ENCODE peak calls at places on chromosomes 6 and 20, in six cellular contexts. I is dorsolateral prefrontal cortex, T is nephron progenitor cell, U is A549, Y is heart left ventricle, K is fibroblast of mammary gland. Z is an unnamed sample.

GRCh38 chr6:127367023-127367375 is 23.6 kb upstream of the ECHDC1 start:
- DNase-seq in I (no peak), T (no peak), U (no peak), Y (no peak), K (no peak), Z (no peak)

GRCh38 chr20:50387996-50388332 is 122.2 kb upstream of the PTPN1 start:
- DNase-seq in I (no peak), T (no peak), U (no peak), Y (no peak), K (no peak), Z (no peak)

GRCh38 chr20:49448917-49449316 is 33.6 kb downstream of the KCNB1 start:
- DNase-seq in I (no peak), T (no peak), U (no peak), Y (no peak), K (no peak), Z (no peak)

GRCh38 chr20:7790189-7790588 is 150.1 kb downstream of the HAO1 start:
- DNase-seq in I (no peak), T (no peak), U (no peak), Y (no peak), K (peak; percentile 67), Z (no peak)

GRCh38 chr20:38855356-38855755 is 49.9 kb downstream of the PPP1R16B start:
- DNase-seq in I (no peak), T (no peak), U (no peak), Y (no peak), K (peak; percentile 57), Z (no peak)

GRCh38 chr6:78967191-78967590 is 99.8 kb downstream of the IRAK1BP1 start:
- DNase-seq in I (no peak), T (no peak), U (no peak), Y (no peak), K (no peak), Z (no peak)

GRCh38 chr6:136651982-136652381 is 101.8 kb upstream of the MAP7 start:
- DNase-seq in I (no peak), T (no peak), U (no peak), Y (no peak), K (no peak), Z (no peak)

GRCh38 chr6:130306377-130306776 is 59.4 kb upstream of the TMEM200A start:
- DNase-seq in I (no peak), T (no peak), U (no peak), Y (no peak), K (no peak), Z (no peak)

GRCh38 chr20:41643504-41643938 is 25.3 kb upstream of the CHD6 start:
- DNase-seq in I (no peak), T (no peak), U (peak; percentile 18), Y (peak; percentile 52), K (peak; percentile 48), Z (no peak)

GRCh38 chr20:13099676-13100075 is 90.9 kb downstream of the SPTLC3 start:
- DNase-seq in I (no peak), T (no peak), U (no peak), Y (no peak), K (no peak), Z (no peak)

GRCh38 chr6:108847738-108848115 is 495 bp upstream of the ARMC2 start:
- DNase-seq in I (no peak), T (no peak), U (no peak), Y (no peak), K (no peak), Z (no peak)

GRCh38 chr6:158818580-158819212 is 472 bp downstream of the EZR start:
- DNase-seq in I (no peak), T (peak; percentile 68), U (peak; percentile 47), Y (peak; percentile 68), K (peak; percentile 53), Z (peak; percentile 52)

GRCh38 chr6:129555206-129555832 is 154.7 kb downstream of the ARHGAP18 start:
- DNase-seq in I (no peak), T (no peak), U (no peak), Y (no peak), K (peak; percentile 59), Z (no peak)

GRCh38 chr6:90458353-90459224 is 128.3 kb downstream of the MAP3K7 start:
- DNase-seq in I (no peak), T (no peak), U (no peak), Y (peak; percentile 38), K (no peak), Z (no peak)

GRCh38 chr6:25490018-25490865 is 161.8 kb upstream of the SCGN start:
- DNase-seq in I (no peak), T (peak; percentile 67), U (peak; percentile 31), Y (peak; percentile 61), K (peak; percentile 81), Z (peak; percentile 67)

GRCh38 chr6:56663344-56663743 is 20.7 kb upstream of the DST start:
- DNase-seq in I (no peak), T (no peak), U (no peak), Y (no peak), K (peak; percentile 35), Z (no peak)

GRCh38 chr6:64553414-64553813 is 917.8 kb downstream of the PHF3 start:
- DNase-seq in I (no peak), T (no peak), U (no peak), Y (no peak), K (no peak), Z (no peak)

GRCh38 chr6:63793727-63794126 is 158.1 kb downstream of the PHF3 start:
- DNase-seq in I (no peak), T (no peak), U (no peak), Y (no peak), K (no peak), Z (no peak)

GRCh38 chr20:37987602-37988290 is 45.5 kb downstream of the TTI1 start:
- DNase-seq in I (no peak), T (no peak), U (no peak), Y (no peak), K (no peak), Z (no peak)

GRCh38 chr20:21240394-21240793 is 62.7 kb upstream of the XRN2 start:
- DNase-seq in I (no peak), T (no peak), U (no peak), Y (no peak), K (no peak), Z (no peak)

GRCh38 chr6:70398783-70399730 is 14.3 kb upstream of the FAM135A start:
- DNase-seq in I (no peak), T (no peak), U (peak; percentile 68), Y (peak; percentile 45), K (peak; percentile 42), Z (no peak)

GRCh38 chr6:33053230-33053629 is 20.2 kb downstream of the HLA-DPA1 start:
- DNase-seq in I (no peak), T (no peak), U (no peak), Y (no peak), K (no peak), Z (no peak)

GRCh38 chr6:35833534-35833933 is 28.4 kb downstream of the LHFPL5 start:
- DNase-seq in I (no peak), T (no peak), U (no peak), Y (no peak), K (peak; percentile 25), Z (no peak)

GRCh38 chr6:25223421-25224052 is 55.6 kb upstream of the CARMIL1 start:
- DNase-seq in I (peak; percentile 28), T (peak; percentile 73), U (peak; percentile 30), Y (peak; percentile 50), K (peak; percentile 80), Z (peak; percentile 65)

GRCh38 chr6:161038229-161039003 is 46.8 kb downstream of the MAP3K4 start:
- DNase-seq in I (no peak), T (no peak), U (peak; percentile 3), Y (peak; percentile 71), K (peak; percentile 100), Z (no peak)

GRCh38 chr6:22411408-22412105 is 114.7 kb upstream of the PRL start:
- DNase-seq in I (no peak), T (no peak), U (no peak), Y (no peak), K (peak; percentile 84), Z (no peak)

GRCh38 chr6:90251295-90251992 is 45.2 kb downstream of the BACH2 start:
- DNase-seq in I (no peak), T (no peak), U (no peak), Y (no peak), K (peak; percentile 17), Z (no peak)

DNA sequence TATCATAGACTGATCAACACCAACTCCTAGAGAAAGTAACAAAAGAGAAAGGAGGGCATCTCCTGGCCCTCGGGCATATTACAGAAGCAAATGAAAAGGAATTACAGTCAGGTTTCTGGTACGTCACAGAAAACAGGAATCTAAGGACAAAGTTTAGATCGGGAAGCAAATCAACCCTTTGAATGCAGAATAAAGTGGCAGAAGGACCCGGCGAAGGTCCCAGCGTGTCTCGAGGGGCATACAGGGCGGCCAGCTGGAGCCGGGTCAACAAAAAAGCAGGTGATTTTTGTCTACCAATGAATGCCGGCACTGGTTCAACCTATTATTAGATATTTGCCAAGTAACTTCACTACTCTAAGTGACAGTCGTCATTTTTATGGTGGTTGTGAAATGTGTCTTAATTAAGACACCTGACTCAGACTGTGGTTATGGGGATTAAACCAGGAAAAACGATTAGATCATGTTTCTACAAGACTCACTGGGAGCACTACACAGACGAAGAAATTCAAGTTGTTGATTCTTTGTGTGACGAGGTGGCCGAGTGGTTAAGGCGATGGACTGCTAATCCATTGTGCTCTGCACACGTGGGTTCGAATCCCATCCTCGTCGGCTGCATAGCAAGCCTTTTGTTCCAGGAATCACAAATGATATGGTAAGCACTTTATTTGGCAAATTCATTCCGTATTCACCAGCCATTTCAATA is 12.4 kb upstream of the ZSCAN9 start:
- DNase-seq in I (no peak), T (peak; percentile 68), U (peak; percentile 73), Y (no peak), K (peak; percentile 91), Z (peak; percentile 28)
- TF ChIP-seq CTCF in I (no peak), T (no peak), U (peak; percentile 31), Y (no peak), K (peak; percentile 17), Z (no peak)

DNA sequence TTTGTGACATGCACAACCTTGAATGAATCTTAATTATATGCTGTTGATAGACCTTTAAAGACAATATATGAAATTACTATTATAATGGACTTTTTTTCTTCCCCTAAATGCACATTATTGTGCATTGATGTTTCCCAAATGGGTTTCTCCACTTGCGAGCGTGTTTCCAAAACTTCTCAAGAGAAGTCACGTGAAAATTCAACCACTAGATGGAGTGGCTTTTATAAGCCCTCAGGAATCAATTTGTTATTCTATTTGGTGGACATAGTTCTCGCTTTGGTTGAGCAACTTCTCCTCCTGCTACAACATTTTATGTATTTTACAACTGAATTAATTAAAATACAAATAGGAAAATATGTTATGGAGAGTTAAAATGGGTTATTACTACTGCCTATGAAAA is 9.0 kb downstream of the CNR1 start:
- DNase-seq in I (no peak), T (no peak), U (no peak), Y (no peak), K (peak; percentile 21), Z (no peak)
- TF ChIP-seq CTCF in I (no peak), T (peak; percentile 18), U (no peak), Y (no peak), K (no peak), Z (peak; percentile 30)

GRCh38 chr6:144262470-144263369 is 22.4 kb upstream of the UTRN start:
- DNase-seq in I (no peak), T (no peak), U (no peak), Y (no peak), K (no peak), Z (no peak)
- TF ChIP-seq CTCF in I (no peak), T (no peak), U (no peak), Y (no peak), K (no peak), Z (no peak)

DNA sequence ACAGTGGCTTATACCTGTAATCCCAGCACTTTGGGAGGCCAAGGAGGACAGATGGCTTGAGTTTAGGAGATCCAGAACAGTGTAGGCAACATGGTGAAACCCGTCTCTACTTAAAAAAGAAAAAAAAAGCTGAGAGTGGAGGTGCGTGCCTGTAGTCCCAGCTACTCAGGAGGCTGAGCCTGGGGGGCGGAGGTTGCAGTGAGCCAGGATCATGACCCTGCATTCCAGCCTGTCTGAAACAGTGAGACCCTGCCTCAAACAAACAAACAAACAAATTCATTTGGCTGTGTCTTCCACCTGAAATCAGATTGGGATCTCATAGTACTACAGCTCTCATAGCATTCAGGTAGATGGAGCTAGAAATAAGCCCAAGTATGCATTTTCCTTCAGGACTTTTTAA is 190.2 kb downstream of the CDKAL1 start:
- DNase-seq in I (no peak), T (no peak), U (no peak), Y (no peak), K (no peak), Z (no peak)
- TF ChIP-seq CTCF in I (no peak), T (no peak), U (no peak), Y (no peak), K (no peak), Z (no peak)